ENCODE peak calls at places on chromosomes 5 and 9, in ten cellular contexts. F is brain microvascular endothelial cell, D is thyroid gland, B is cardiac muscle cell, T is fibroblast of the aortic adventitia, P is psoas muscle, K is neural progenitor cell, Z is uterus, G is pancreas, W is breast epithelium. L is an unnamed sample.
A peak's percentile ranks its signal among the peaks of the same experiment; 100 is the strongest.

GRCh38 chr9:85108229-85108628 is 438.7 kb downstream of the NTRK2 start:
- DNase-seq in D (no peak), F (no peak), P (no peak), K (no peak), B (no peak), W (no peak), G (no peak), Z (no peak), T (no peak), L (no peak)

GRCh38 chr9:125908138-125908537 is 161.0 kb downstream of the PBX3 start:
- DNase-seq in K (no peak), B (no peak), W (no peak), F (no peak), P (no peak), G (no peak), T (no peak), D (no peak), Z (no peak), L (no peak)

GRCh38 chr5:130112246-130112645 is 208.0 kb downstream of the CHSY3 start:
- DNase-seq in F (no peak), B (no peak), W (no peak), P (no peak), Z (no peak), T (no peak), K (no peak), G (no peak), D (no peak), L (no peak)

GRCh38 chr9:19216466-19216865 is 14.0 kb upstream of the DENND4C start:
- DNase-seq in K (no peak), Z (no peak), W (no peak), P (no peak), B (no peak), G (no peak), T (no peak), D (no peak), F (no peak), L (no peak)

GRCh38 chr9:78668148-78668825 is 371.4 kb downstream of the PSAT1 start:
- DNase-seq in D (no peak), W (no peak), F (no peak), K (no peak), P (no peak), B (no peak), T (no peak), Z (no peak), G (no peak), L (no peak)

GRCh38 chr5:103021310-103021709 is 98.6 kb downstream of the GIN1 start:
- DNase-seq in K (no peak), F (peak; percentile 12), D (no peak), W (no peak), G (no peak), P (no peak), T (no peak), Z (no peak), B (no peak), L (no peak)

GRCh38 chr9:76218151-76218867 is 175.9 kb downstream of the RFK start:
- DNase-seq in B (no peak), K (no peak), D (no peak), W (no peak), Z (no peak), T (no peak), G (no peak), P (no peak), F (no peak), L (no peak)

GRCh38 chr5:76271836-76272235 is 131.2 kb upstream of the IQGAP2 start:
- DNase-seq in G (no peak), D (no peak), B (no peak), K (no peak), T (no peak), F (no peak), Z (no peak), W (no peak), P (no peak), L (no peak)

GRCh38 chr9:89701221-89701798 is 96.5 kb downstream of the GADD45G start:
- DNase-seq in B (no peak), D (no peak), K (no peak), W (no peak), P (no peak), F (no peak), G (no peak), Z (no peak), T (no peak), L (no peak)

GRCh38 chr9:6920040-6920439 is 162.3 kb downstream of the KDM4C start:
- DNase-seq in F (no peak), D (no peak), T (no peak), W (no peak), P (no peak), Z (no peak), G (no peak), K (no peak), B (no peak), L (no peak)

GRCh38 chr9:113993838-113994540 is 84.1 kb downstream of the AMBP start:
- DNase-seq in Z (peak; percentile 62), P (peak; percentile 93), W (peak; percentile 86), B (peak; percentile 89), K (no peak), T (peak; percentile 93), F (peak; percentile 49), D (peak; percentile 97), G (peak; percentile 93), L (peak; percentile 93)

GRCh38 chr5:41542183-41542582 is 31.8 kb upstream of the PLCXD3 start:
- DNase-seq in T (peak; percentile 18), F (no peak), Z (no peak), B (peak; percentile 33), K (no peak), G (no peak), P (no peak), W (no peak), D (no peak), L (no peak)

GRCh38 chr5:52786937-52787599 is 648 bp upstream of the ITGA1 start:
- DNase-seq in Z (peak; percentile 27), K (no peak), B (peak; percentile 44), G (no peak), T (peak; percentile 35), F (no peak), D (peak; percentile 68), W (no peak), P (no peak), L (no peak)
- TF ChIP-seq CTCF in Z (peak; percentile 53), K (peak; percentile 27), B (peak; percentile 44), G (no peak), T (peak; percentile 33), F (peak; percentile 38), D (peak; percentile 87), W (peak; percentile 12), P (peak; percentile 29), L (no peak)

DNA sequence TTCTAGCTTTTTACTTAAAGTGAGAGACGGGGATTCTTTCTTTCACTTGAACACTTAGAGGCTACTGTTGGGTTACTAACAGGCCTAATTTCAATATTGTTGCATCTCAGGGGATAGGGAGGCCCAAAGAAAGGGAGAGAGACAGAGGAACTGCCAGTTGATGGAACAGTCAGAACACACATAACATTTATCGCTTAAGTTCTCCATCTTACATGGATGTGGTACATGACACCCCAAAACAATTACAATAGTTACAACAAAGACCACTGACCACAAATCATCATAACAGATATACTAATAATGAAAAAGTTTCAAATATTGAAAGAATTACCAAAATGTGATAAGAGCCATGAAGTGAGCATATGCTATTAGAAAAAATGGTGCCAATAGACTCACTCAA is 4.3 kb upstream of the RIC1 start:
- DNase-seq in P (no peak), B (no peak), D (no peak), Z (no peak), T (no peak), W (no peak), G (no peak), F (no peak), K (no peak), L (no peak)
- H3K4me3 ChIP-seq in P (no peak overlapping the region), B (no peak overlapping the region), D (no peak overlapping the region), Z (no peak overlapping the region), T (no peak overlapping the region), W (no peak overlapping the region), G (no peak overlapping the region), F (no peak overlapping the region), K (no peak overlapping the region), L (no peak overlapping the region)

DNA sequence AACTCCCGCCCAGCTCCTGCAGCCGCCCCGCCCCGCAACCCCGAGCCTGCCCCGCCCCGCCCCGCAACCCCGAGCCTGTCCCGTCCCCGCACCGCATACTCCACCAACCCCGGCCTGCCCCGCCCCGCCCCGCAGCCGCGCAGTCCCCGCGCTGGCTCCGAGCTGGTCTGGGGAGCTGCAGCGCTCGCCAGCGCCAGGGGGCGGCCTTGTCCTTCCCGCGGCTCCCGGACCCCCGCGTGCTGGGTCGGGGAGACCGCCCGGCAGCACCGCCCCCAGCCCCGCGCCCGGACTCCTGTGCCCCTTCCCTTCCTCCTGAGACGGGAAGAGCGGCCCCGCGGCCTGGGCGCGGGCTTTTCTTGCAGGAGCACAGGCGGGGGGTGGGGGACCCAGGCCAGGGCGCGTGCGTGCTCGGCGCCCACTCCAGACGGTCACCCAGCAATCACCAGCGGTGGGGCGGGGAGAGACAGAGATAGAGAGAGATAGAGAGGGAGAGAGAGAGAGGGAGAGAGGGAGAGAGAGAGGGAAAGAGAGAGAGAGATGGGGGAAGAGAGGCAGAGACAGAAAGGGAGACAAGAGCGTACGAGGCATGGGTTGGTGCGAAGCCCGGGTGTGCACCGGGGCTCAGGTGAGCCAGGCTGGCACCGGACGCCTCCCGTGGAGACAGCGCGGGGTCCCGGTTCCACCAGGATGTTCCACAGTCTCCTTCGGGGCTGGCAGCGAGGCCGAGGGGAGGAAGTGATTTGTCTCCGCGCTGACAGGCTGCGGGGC is 14.7 kb upstream of the TMEM250 start:
- DNase-seq in D (peak; percentile 14), G (peak; percentile 47), K (peak; percentile 91), B (peak; percentile 39), Z (no peak), P (peak; percentile 57), T (no peak), F (no peak), W (no peak), L (no peak)
- TF ChIP-seq CTCF in D (no peak), G (peak; percentile 9), K (peak; percentile 67), B (peak; percentile 47), Z (peak; percentile 40), P (no peak), T (peak; percentile 43), F (peak; percentile 56), W (no peak), L (no peak)

GRCh38 chr5:178861627-178862026 is 1.9 kb downstream of the ZNF354B start:
- DNase-seq in T (no peak), B (no peak), D (no peak), G (no peak), P (no peak), Z (no peak), K (no peak), F (no peak), W (no peak), L (no peak)
- H3K4me3 ChIP-seq in T (peak overlapping the region; percentile 28), B (no peak overlapping the region), D (no peak overlapping the region), G (no peak overlapping the region), P (no peak overlapping the region), Z (no peak overlapping the region), K (no peak overlapping the region), F (no peak overlapping the region), W (no peak overlapping the region), L (no peak overlapping the region)

GRCh38 chr9:134059661-134060395 is 8.0 kb downstream of the BRD3 start:
- DNase-seq in P (no peak), Z (no peak), B (no peak), W (no peak), T (no peak), D (no peak), G (no peak), F (no peak), K (peak; percentile 11), L (no peak)
- TF ChIP-seq CTCF in P (no peak), Z (no peak), B (no peak), W (no peak), T (no peak), D (no peak), G (no peak), F (peak; percentile 43), K (peak; percentile 10), L (no peak)